ENCODE peak calls at places on chromosomes 13 and 19, in eight cellular contexts. G, A, R, P, E, D, T and Q are unnamed samples.

GRCh38 chr13:51058461-51059167 is 52.5 kb downstream of the C13orf42 start:
- DNase-seq in A (no peak), T (no peak), D (no peak), P (no peak), G (no peak), R (peak; percentile 30), E (no peak), Q (no peak)

GRCh38 chr19:38266070-38266469 is 1.7 kb downstream of the SPINT2 start:
- DNase-seq in P (no peak), D (no peak), T (no peak), R (no peak), E (no peak), G (no peak), A (no peak), Q (no peak)

GRCh38 chr19:30367001-30367400 is 5.2 kb upstream of the ZNF536 start:
- DNase-seq in E (no peak), P (no peak), A (no peak), T (no peak), G (no peak), D (no peak), R (no peak), Q (no peak)

GRCh38 chr13:52345048-52345447 is 60.9 kb downstream of the THSD1 start:
- DNase-seq in A (no peak), G (no peak), T (no peak), D (no peak), R (peak; percentile 61), E (no peak), P (no peak), Q (no peak)

GRCh38 chr13:81048026-81048461 is 707.1 kb upstream of the SPRY2 start:
- DNase-seq in G (no peak), E (no peak), T (no peak), A (peak; percentile 4), D (peak; percentile 38), R (peak; percentile 19), P (no peak), Q (no peak)

GRCh38 chr19:4447327-4448146 is 10.1 kb downstream of the UBXN6 start:
- DNase-seq in D (no peak), P (no peak), E (no peak), A (no peak), R (no peak), T (no peak), G (no peak), Q (no peak)

GRCh38 chr19:30217461-30217860 is 154.7 kb upstream of the ZNF536 start:
- DNase-seq in D (no peak), T (no peak), P (no peak), G (no peak), E (no peak), R (no peak), A (no peak), Q (no peak)

GRCh38 chr19:55179570-55180484 is at the start of gene SYT5:
- DNase-seq in A (no peak), R (no peak), T (no peak), D (peak; percentile 45), G (peak; percentile 61), E (peak; percentile 81), P (no peak), Q (no peak)

GRCh38 chr13:23618341-23618740 is 48.1 kb downstream of the TNFRSF19 start:
- DNase-seq in A (peak; percentile 87), G (no peak), E (no peak), D (no peak), R (peak; percentile 98), P (peak; percentile 85), T (no peak), Q (peak; percentile 94)

GRCh38 chr19:29810504-29810871 is 1.3 kb upstream of the CCNE1 start:
- DNase-seq in P (no peak), A (peak; percentile 38), G (no peak), T (no peak), R (no peak), D (no peak), E (no peak), Q (peak; percentile 11)